ENCODE peak calls at places on chromosome 7, in ten cellular contexts. W is body of pancreas, N is uterus, L is IMR-90, B is neural crest cell, G is A549, F is RWPE1, V is AG09309, J is ovary, H is breast epithelium. P is an unnamed sample.

GRCh38 chr7:883029-884021 is 7.0 kb downstream of the GET4 start:
- DNase-seq in J (no peak), H (no peak), N (no peak), B (no peak), L (no peak), W (peak; percentile 46), V (no peak), G (no peak), F (no peak), P (no peak)

GRCh38 chr7:137846588-137847417 is at the start of gene DGKI:
- DNase-seq in W (peak; percentile 7), B (peak; percentile 42), F (peak; percentile 1), J (no peak), N (no peak), V (no peak), G (no peak), H (no peak), L (no peak), P (peak; percentile 68)

GRCh38 chr7:156892086-156892800 is 740 bp downstream of the LMBR1 start:
- DNase-seq in H (no peak), F (peak; percentile 34), B (peak; percentile 43), G (peak; percentile 63), N (peak; percentile 49), J (peak; percentile 63), L (no peak), W (peak; percentile 57), V (no peak), P (no peak)

GRCh38 chr7:110010379-110010778 is 1080.5 kb upstream of the LRRN3 start:
- DNase-seq in N (no peak), W (no peak), B (no peak), F (no peak), V (no peak), J (no peak), G (no peak), L (no peak), H (no peak), P (no peak)

GRCh38 chr7:51316666-51317581 is at the start of gene COBL:
- DNase-seq in N (no peak), J (peak; percentile 26), L (no peak), H (no peak), W (peak; percentile 71), B (peak; percentile 10), G (no peak), F (peak; percentile 30), V (no peak), P (no peak)

GRCh38 chr7:129530881-129531391 is 28.6 kb downstream of the SMKR1 start:
- DNase-seq in G (peak; percentile 62), B (no peak), L (peak; percentile 80), N (no peak), V (no peak), F (peak; percentile 68), J (no peak), W (no peak), H (no peak), P (peak; percentile 66)

GRCh38 chr7:112421666-112422486 is 28.4 kb upstream of the IFRD1 start:
- DNase-seq in B (no peak), G (peak; percentile 16), V (no peak), N (no peak), H (no peak), J (no peak), F (no peak), L (no peak), W (no peak), P (no peak)

GRCh38 chr7:14698239-14698638 is 204.3 kb downstream of the DGKB start:
- DNase-seq in W (no peak), B (no peak), N (no peak), F (no peak), H (no peak), G (no peak), J (no peak), L (no peak), V (no peak), P (no peak)

GRCh38 chr7:98281757-98282652 is 519 bp downstream of the BRI3 start:
- DNase-seq in L (no peak), H (no peak), V (no peak), F (no peak), J (peak; percentile 53), W (peak; percentile 62), N (peak; percentile 40), B (no peak), G (no peak), P (no peak)

GRCh38 chr7:23873306-23873705 is 163.3 kb downstream of the STK31 start:
- DNase-seq in B (no peak), F (no peak), J (no peak), G (no peak), W (no peak), V (no peak), N (no peak), H (no peak), L (no peak), P (no peak)

GRCh38 chr7:26620352-26620751 is 244.0 kb downstream of the SKAP2 start:
- DNase-seq in H (no peak), V (no peak), L (no peak), W (no peak), G (peak; percentile 40), J (no peak), B (no peak), N (no peak), F (peak; percentile 15), P (no peak)
- TF ChIP-seq CTCF in H (no peak), V (no peak), L (no peak), W (no peak), G (no peak), J (no peak), B (no peak), N (no peak), F (no peak), P (no peak)

DNA sequence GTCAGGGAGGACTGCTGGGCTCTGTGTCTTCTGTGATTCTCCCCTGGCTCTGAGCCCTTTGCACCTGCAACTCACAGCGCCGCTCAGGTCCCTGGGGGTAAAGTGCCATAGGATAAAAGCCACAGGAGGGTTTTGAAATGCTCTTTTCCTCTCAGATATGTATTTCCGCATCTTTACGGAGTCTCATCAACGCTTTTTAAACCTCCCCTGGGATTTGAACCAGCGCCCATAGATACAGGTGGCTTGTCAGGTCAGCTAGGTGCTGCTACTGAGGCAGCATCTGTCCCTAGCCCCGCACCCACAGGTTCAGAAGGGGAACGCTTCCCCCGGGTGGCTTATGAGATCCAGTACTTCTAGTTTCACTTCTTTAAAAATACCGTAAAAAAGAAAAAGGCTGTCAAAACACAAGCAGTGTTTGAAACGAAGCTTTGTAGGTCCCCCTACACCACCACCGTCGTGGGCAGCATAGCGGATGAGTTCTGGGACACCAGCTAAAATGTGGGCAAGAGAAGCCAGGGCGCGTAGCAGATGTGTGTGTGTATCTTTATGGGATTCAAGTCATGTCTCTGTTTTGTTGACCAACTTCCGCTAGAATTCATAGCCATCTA is 173.5 kb downstream of the CUX1 start:
- DNase-seq in F (no peak), V (no peak), G (no peak), B (no peak), L (no peak), W (no peak), J (no peak), H (no peak), N (no peak), P (no peak)
- TF ChIP-seq CTCF in F (no peak), V (no peak), G (no peak), B (no peak), L (no peak), W (no peak), J (no peak), H (no peak), N (no peak), P (no peak)

GRCh38 chr7:105487559-105488218 is 34.4 kb downstream of the PUS7 start:
- DNase-seq in J (peak; percentile 17), G (peak; percentile 62), F (peak; percentile 24), L (peak; percentile 94), V (peak; percentile 73), H (no peak), N (peak; percentile 34), B (no peak), W (no peak), P (peak; percentile 73)
- TF ChIP-seq CTCF in J (no peak), G (peak; percentile 67), F (peak; percentile 70), L (peak; percentile 64), V (peak; percentile 53), H (peak; percentile 37), N (no peak), B (peak; percentile 63), W (no peak), P (peak; percentile 34)

DNA sequence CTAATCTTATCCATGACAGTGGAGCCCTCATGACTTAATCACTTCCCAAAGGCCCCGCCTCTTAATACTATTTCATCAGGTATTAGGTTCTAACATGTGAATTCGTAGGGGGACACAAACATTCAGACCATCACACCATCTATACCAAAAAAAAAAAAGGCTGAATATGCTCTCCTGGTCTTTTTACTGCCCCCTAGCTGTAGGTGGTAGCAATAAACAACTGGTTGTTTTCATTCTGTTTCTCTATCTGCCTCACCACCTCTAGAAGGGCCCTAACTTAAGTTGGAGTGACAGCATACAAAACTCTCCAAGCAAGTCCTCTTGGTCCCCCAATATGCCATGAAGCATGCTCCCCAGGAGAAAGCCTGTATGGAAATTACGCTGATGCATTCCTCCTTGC is 94.1 kb downstream of the GRM8 start:
- DNase-seq in N (no peak), F (no peak), B (no peak), J (no peak), H (no peak), G (peak; percentile 9), W (no peak), V (no peak), L (no peak), P (no peak)
- TF ChIP-seq CTCF in N (no peak), F (no peak), B (peak; percentile 47), J (no peak), H (no peak), G (peak; percentile 38), W (no peak), V (no peak), L (no peak), P (no peak)